ENCODE peak calls at places on chromosomes 12 and 14, in nine cellular contexts. O, P, X, C, Y, T, M, E and H are unnamed samples.

GRCh38 chr12:107478881-107479280 is 206.7 kb upstream of the PWP1 start:
- DNase-seq in O (peak; percentile 29), P (no peak), X (no peak), C (no peak), Y (no peak), T (no peak), M (no peak), E (no peak), H (no peak)

GRCh38 chr14:33897382-33897781 is 53.5 kb downstream of the EGLN3 start:
- DNase-seq in O (no peak), P (no peak), X (no peak), C (no peak), Y (no peak), T (no peak), M (no peak), E (no peak), H (no peak)

GRCh38 chr12:104426926-104427546 is 29.7 kb upstream of the CHST11 start:
- DNase-seq in O (peak; percentile 25), P (no peak), X (no peak), C (no peak), Y (no peak), T (no peak), M (peak; percentile 25), E (no peak), H (no peak)

GRCh38 chr14:75515631-75515999 is 6.7 kb upstream of the BATF start:
- DNase-seq in O (no peak), P (no peak), X (no peak), C (no peak), Y (no peak), T (no peak), M (no peak), E (peak; percentile 29), H (peak; percentile 28)

GRCh38 chr14:71588028-71588427 is 344.2 kb upstream of the RGS6 start:
- DNase-seq in O (no peak), P (no peak), X (no peak), C (no peak), Y (no peak), T (no peak), M (peak; percentile 80), E (no peak), H (no peak)

GRCh38 chr12:56476143-56476542 is 7.8 kb downstream of the SPRYD4 start:
- DNase-seq in O (no peak), P (no peak), X (no peak), C (no peak), Y (no peak), T (no peak), M (no peak), E (no peak), H (no peak)

GRCh38 chr14:69263364-69263763 is 3.4 kb downstream of the GALNT16 start:
- DNase-seq in O (no peak), P (no peak), X (no peak), C (no peak), Y (no peak), T (no peak), M (peak; percentile 99), E (no peak), H (no peak)

GRCh38 chr14:92646952-92647461 is 101.4 kb downstream of the LGMN start:
- DNase-seq in O (peak; percentile 33), P (no peak), X (no peak), C (no peak), Y (no peak), T (no peak), M (peak; percentile 50), E (no peak), H (no peak)

GRCh38 chr12:92796650-92797049 is 93.9 kb downstream of the PLEKHG7 start:
- DNase-seq in O (no peak), P (no peak), X (no peak), C (no peak), Y (no peak), T (no peak), M (no peak), E (no peak), H (no peak)

GRCh38 chr12:19402743-19403400 is 36.4 kb upstream of the AEBP2 start:
- DNase-seq in O (no peak), P (no peak), X (no peak), C (peak; percentile 2), Y (peak; percentile 70), T (peak; percentile 75), M (peak; percentile 93), E (no peak), H (no peak)

GRCh38 chr14:46198676-46199075 is 452.9 kb downstream of the RPL10L start:
- DNase-seq in O (no peak), P (no peak), X (no peak), C (no peak), Y (no peak), T (no peak), M (no peak), E (no peak), H (no peak)

GRCh38 chr12:68455676-68456345 is 123.6 kb upstream of the MDM1 start:
- DNase-seq in O (no peak), P (no peak), X (no peak), C (no peak), Y (no peak), T (no peak), M (no peak), E (no peak), H (peak; percentile 20)

GRCh38 chr12:68137278-68137930 is 22.1 kb downstream of the IFNG start:
- DNase-seq in O (no peak), P (no peak), X (no peak), C (no peak), Y (no peak), T (no peak), M (no peak), E (no peak), H (no peak)

GRCh38 chr14:65704412-65704811 is 291.9 kb downstream of the FUT8 start:
- DNase-seq in O (no peak), P (no peak), X (no peak), C (no peak), Y (no peak), T (no peak), M (peak; percentile 30), E (no peak), H (no peak)

GRCh38 chr12:50207424-50207823 is 40.3 kb upstream of the CERS5 start:
- DNase-seq in O (no peak), P (no peak), X (no peak), C (no peak), Y (no peak), T (no peak), M (no peak), E (no peak), H (no peak)

GRCh38 chr14:53953828-53954550 is 2.6 kb downstream of the BMP4 start:
- DNase-seq in O (no peak), P (no peak), X (peak; percentile 61), C (no peak), Y (no peak), T (peak; percentile 71), M (peak; percentile 52), E (peak; percentile 51), H (peak; percentile 79)

GRCh38 chr14:76644875-76645518 is 116.3 kb upstream of the VASH1 start:
- DNase-seq in O (no peak), P (peak; percentile 30), X (peak; percentile 84), C (no peak), Y (peak; percentile 25), T (peak; percentile 80), M (peak; percentile 9), E (peak; percentile 48), H (peak; percentile 55)

GRCh38 chr12:105235299-105235746 is 651 bp downstream of the APPL2 start:
- DNase-seq in O (no peak), P (peak; percentile 18), X (peak; percentile 12), C (no peak), Y (no peak), T (no peak), M (peak; percentile 33), E (peak; percentile 31), H (no peak)

GRCh38 chr14:50964683-50965390 is 20.6 kb upstream of the PYGL start:
- DNase-seq in O (no peak), P (no peak), X (no peak), C (no peak), Y (no peak), T (no peak), M (peak; percentile 90), E (no peak), H (no peak)

GRCh38 chr12:50661300-50662120 is 102.4 kb upstream of the ATF1 start:
- DNase-seq in O (no peak), P (no peak), X (no peak), C (no peak), Y (no peak), T (no peak), M (no peak), E (peak; percentile 40), H (no peak)

GRCh38 chr12:87511371-87511770 is 517.8 kb downstream of the C12orf50 start:
- DNase-seq in O (no peak), P (no peak), X (no peak), C (no peak), Y (no peak), T (no peak), M (no peak), E (no peak), H (no peak)

GRCh38 chr14:21536395-21537087 is 10.4 kb upstream of the SALL2 start:
- DNase-seq in O (no peak), P (no peak), X (peak; percentile 84), C (no peak), Y (no peak), T (no peak), M (no peak), E (no peak), H (no peak)

GRCh38 chr14:35883677-35884293 is 57.6 kb downstream of the BRMS1L start:
- DNase-seq in O (no peak), P (no peak), X (peak; percentile 59), C (no peak), Y (peak; percentile 58), T (no peak), M (peak; percentile 11), E (peak; percentile 44), H (peak; percentile 32)

GRCh38 chr12:121786441-121786825 is 7.1 kb downstream of the RHOF start:
- DNase-seq in O (peak; percentile 77), P (no peak), X (no peak), C (no peak), Y (peak; percentile 38), T (no peak), M (peak; percentile 90), E (no peak), H (no peak)

GRCh38 chr12:105862163-105862821 is 276.5 kb downstream of the NUAK1 start:
- DNase-seq in O (no peak), P (no peak), X (no peak), C (no peak), Y (no peak), T (peak; percentile 91), M (peak; percentile 9), E (no peak), H (no peak)

GRCh38 chr12:25463521-25463920 is 89.6 kb downstream of the LMNTD1 start:
- DNase-seq in O (no peak), P (no peak), X (no peak), C (no peak), Y (no peak), T (no peak), M (no peak), E (no peak), H (no peak)